ENCODE peak calls at places on chromosome 14, in four cellular contexts. Q is DND-41; G is CD4-positive, alpha-beta T cell; B is right atrium auricular region. K is an unnamed sample.
A peak's percentile ranks its signal among the peaks of the same experiment; 100 is the strongest.

GRCh38 chr14:95452176-95452889 is 64.1 kb downstream of the SYNE3 start:
- DNase-seq in Q (peak; percentile 33), G (no peak), B (no peak), K (no peak)

GRCh38 chr14:82778008-82778407 is 1244.4 kb upstream of the SEL1L start:
- DNase-seq in Q (no peak), G (no peak), B (no peak), K (no peak)

GRCh38 chr14:101405931-101406330 is 155.4 kb upstream of the DIO3 start:
- DNase-seq in Q (no peak), G (no peak), B (no peak), K (no peak)

GRCh38 chr14:35628989-35629388 is 95.0 kb downstream of the INSM2 start:
- DNase-seq in Q (no peak), G (no peak), B (no peak), K (no peak)

GRCh38 chr14:44803239-44803905 is 158.4 kb downstream of the KLHL28 start:
- DNase-seq in Q (no peak), G (no peak), B (no peak), K (no peak)

GRCh38 chr14:64726585-64726890 is 22.3 kb downstream of the PLEKHG3 start:
- DNase-seq in Q (no peak), G (no peak), B (no peak), K (no peak)

GRCh38 chr14:93772263-93772662 is 16.0 kb downstream of the PRIMA1 start:
- DNase-seq in Q (no peak), G (no peak), B (no peak), K (peak; percentile 43)

GRCh38 chr14:61526405-61527312 is 168.7 kb upstream of the HIF1A start:
- DNase-seq in Q (no peak), G (no peak), B (no peak), K (peak; percentile 60)

GRCh38 chr14:103492156-103492555 is 30.5 kb downstream of the CKB start:
- DNase-seq in Q (no peak), G (no peak), B (no peak), K (no peak)

GRCh38 chr14:103488960-103489359 is 33.7 kb downstream of the CKB start:
- DNase-seq in Q (no peak), G (no peak), B (peak; percentile 26), K (no peak)

GRCh38 chr14:103485504-103485903 is 37.1 kb downstream of the CKB start:
- DNase-seq in Q (no peak), G (no peak), B (no peak), K (no peak)

GRCh38 chr14:103491691-103492090 is 30.9 kb downstream of the CKB start:
- DNase-seq in Q (no peak), G (no peak), B (peak; percentile 28), K (no peak)

GRCh38 chr14:103488071-103488470 is 34.6 kb downstream of the CKB start:
- DNase-seq in Q (no peak), G (no peak), B (peak; percentile 5), K (no peak)
- H3K9me3 ChIP-seq in Q (no peaks in the 10 kb centered on the region), G (no peaks in the 10 kb centered on the region), B (no peaks in the 10 kb centered on the region), K (no peaks in the 10 kb centered on the region)

GRCh38 chr14:68655961-68656360 is 136.9 kb downstream of the ZFP36L1 start:
- DNase-seq in Q (no peak), G (no peak), B (peak; percentile 48), K (no peak)
- TF ChIP-seq CTCF in Q (no peak), G (no peak), B (peak; percentile 18), K (peak; percentile 39)

DNA sequence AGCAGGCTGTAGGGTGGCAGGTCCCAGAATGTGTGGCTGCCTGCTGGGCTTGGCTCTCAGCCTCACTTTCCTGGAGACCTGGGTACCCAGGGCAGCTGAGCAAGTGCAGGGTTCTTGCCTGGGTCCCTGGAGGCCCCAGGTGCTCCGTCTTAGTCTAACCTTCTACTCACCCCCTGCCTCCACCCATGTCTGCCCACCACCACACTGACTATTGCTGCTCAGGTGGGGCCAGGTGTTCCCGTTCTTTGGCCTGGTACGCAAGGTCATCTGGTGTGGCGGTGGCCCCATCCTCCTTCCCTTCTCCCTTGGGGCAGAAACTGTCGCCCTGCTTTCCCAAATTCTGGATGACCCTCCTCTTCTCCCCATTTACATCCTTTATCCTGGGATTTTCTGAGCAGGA is 319.9 kb downstream of the TMEM121 start:
- DNase-seq in Q (peak; percentile 2), G (no peak), B (no peak), K (no peak)
- H3K9me3 ChIP-seq in Q (no peaks in the 10 kb centered on the region), G (no peaks in the 10 kb centered on the region), B (no peaks in the 10 kb centered on the region), K (no peaks in the 10 kb centered on the region)

GRCh38 chr14:104332634-104333270 is 194.4 kb downstream of the KIF26A start:
- DNase-seq in Q (no peak), G (no peak), B (no peak), K (peak; percentile 18)

GRCh38 chr14:104334812-104335161 is 196.4 kb downstream of the KIF26A start:
- DNase-seq in Q (no peak), G (no peak), B (no peak), K (no peak)

GRCh38 chr14:104329793-104330192 is 191.4 kb downstream of the KIF26A start:
- DNase-seq in Q (no peak), G (no peak), B (no peak), K (no peak)

GRCh38 chr14:104333903-104334811 is 195.8 kb downstream of the KIF26A start:
- DNase-seq in Q (no peak), G (no peak), B (no peak), K (no peak)

GRCh38 chr14:104331871-104332605 is 193.7 kb downstream of the KIF26A start:
- DNase-seq in Q (no peak), G (no peak), B (no peak), K (no peak)
- TF ChIP-seq CTCF in Q (peak; percentile 34), G (no peak), B (no peak), K (no peak)

DNA sequence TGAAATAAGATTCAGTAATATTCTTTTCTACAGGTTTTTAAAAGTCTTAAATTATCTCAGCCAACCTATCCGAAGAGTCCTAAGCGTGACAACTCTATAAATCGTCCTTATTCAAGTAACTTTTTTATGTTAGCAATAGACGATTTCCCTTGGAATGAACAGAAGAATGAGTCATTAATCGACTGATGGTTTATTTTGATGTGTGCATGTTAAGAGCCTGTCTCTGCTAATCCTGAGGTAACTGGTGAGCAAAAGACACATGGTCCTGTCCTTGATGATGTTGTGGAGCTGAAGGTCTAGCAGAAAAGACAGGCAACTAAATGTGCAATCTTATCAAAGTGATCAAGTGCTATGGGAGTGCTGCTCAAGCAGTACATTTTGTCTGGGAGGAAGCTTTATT is 80.4 kb downstream of the DAAM1 start:
- DNase-seq in Q (no peak), G (no peak), B (no peak), K (no peak)
- H3K9me3 ChIP-seq in Q (no peaks in the 10 kb centered on the region), G (no peaks in the 10 kb centered on the region), B (no peaks in the 10 kb centered on the region), K (no peaks in the 10 kb centered on the region)

DNA sequence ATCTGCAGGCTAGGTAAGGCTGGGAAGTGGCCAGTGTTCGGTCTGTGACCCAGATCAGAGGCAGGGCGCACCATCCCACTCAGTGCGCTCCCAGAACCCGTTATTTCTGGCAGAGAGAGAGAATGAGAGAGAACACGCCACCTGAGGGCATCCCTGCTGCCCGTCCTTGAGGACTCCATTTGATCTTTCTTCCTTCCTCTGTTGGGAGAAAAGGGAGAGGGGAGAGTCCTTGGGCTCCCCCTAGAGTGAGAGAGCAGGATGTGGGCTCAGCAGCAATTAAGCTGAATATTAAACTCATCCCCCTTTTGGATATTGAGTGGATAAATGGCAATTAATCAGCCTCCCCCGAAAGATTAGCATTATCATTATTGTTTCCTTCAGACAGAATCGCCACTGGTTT is 70.6 kb downstream of the IFT43 start:
- DNase-seq in Q (peak; percentile 12), G (no peak), B (no peak), K (no peak)
- TF ChIP-seq CTCF in Q (peak; percentile 57), G (no peak), B (no peak), K (peak; percentile 33)

GRCh38 chr14:106844608-106845285 is 1318.4 kb downstream of the TMEM121 start:
- DNase-seq in Q (peak; percentile 83), G (peak; percentile 63), B (no peak), K (peak; percentile 38)
- H3K9me3 ChIP-seq in Q (no peaks in the 10 kb centered on the region), G (no peaks in the 10 kb centered on the region), B (no peaks in the 10 kb centered on the region), K (no peaks in the 10 kb centered on the region)

GRCh38 chr14:33150662-33151061 is 212.0 kb downstream of the NPAS3 start:
- DNase-seq in Q (no peak), G (no peak), B (no peak), K (no peak)
- TF ChIP-seq CTCF in Q (no peak), G (no peak), B (no peak), K (no peak)

K was measured in gastrocnemius medialis.